ENCODE peak calls at places on chromosomes 7 and 10, in seven cellular contexts. Q is adipocyte; K is Kasumi-1; S is activated CD8-positive, alpha-beta memory T cell treated with anti-CD3 and anti-CD28 coated beads for 48 hours; B is T-cell; O is posterior cingulate gyrus; P is brain pericyte. Z is an unnamed sample.
A peak's percentile ranks its signal among the peaks of the same experiment; 100 is the strongest.

GRCh38 chr7:55309040-55309991 is 55.8 kb upstream of the LANCL2 start:
- DNase-seq in Q (no peak), K (no peak), S (peak; percentile 12), B (peak; percentile 61), O (no peak), P (no peak), Z (peak; percentile 5)

GRCh38 chr10:14671383-14671782 is 103.3 kb downstream of the FAM107B start:
- DNase-seq in Q (no peak), K (no peak), S (no peak), B (no peak), O (no peak), P (no peak), Z (no peak)

GRCh38 chr7:73774923-73775322 is 4.9 kb upstream of the CLDN3 start:
- DNase-seq in Q (peak; percentile 2), K (no peak), S (no peak), B (no peak), O (no peak), P (no peak), Z (peak; percentile 22)

GRCh38 chr7:89316584-89316983 is 521.0 kb upstream of the TEX47 start:
- DNase-seq in Q (no peak), K (no peak), S (no peak), B (no peak), O (no peak), P (no peak), Z (no peak)

GRCh38 chr7:150641854-150642253 is 9.7 kb upstream of the GIMAP6 start:
- DNase-seq in Q (no peak), K (no peak), S (no peak), B (no peak), O (no peak), P (no peak), Z (no peak)

GRCh38 chr10:84613336-84614021 is 285.1 kb downstream of the CCSER2 start:
- DNase-seq in Q (no peak), K (peak; percentile 2), S (no peak), B (no peak), O (peak; percentile 38), P (no peak), Z (peak; percentile 5)

GRCh38 chr7:45881759-45882464 is 6.4 kb upstream of the IGFBP1 start:
- DNase-seq in Q (peak; percentile 82), K (no peak), S (no peak), B (no peak), O (no peak), P (peak; percentile 83), Z (peak; percentile 93)

GRCh38 chr7:44799939-44800338 is 3.5 kb downstream of the PPIA start:
- DNase-seq in Q (no peak), K (no peak), S (no peak), B (no peak), O (no peak), P (no peak), Z (no peak)

GRCh38 chr10:2882628-2883027 is 184.7 kb upstream of the PFKP start:
- DNase-seq in Q (no peak), K (no peak), S (no peak), B (no peak), O (no peak), P (no peak), Z (no peak)

GRCh38 chr10:34826221-34826620 is 11.1 kb upstream of the PARD3 start:
- DNase-seq in Q (no peak), K (no peak), S (no peak), B (no peak), O (no peak), P (no peak), Z (no peak)

GRCh38 chr7:38632411-38632810 is 1.2 kb upstream of the AMPH start:
- DNase-seq in Q (no peak), K (no peak), S (no peak), B (no peak), O (no peak), P (no peak), Z (no peak)